ENCODE peak calls at places on chromosomes 7 and 10, in six cellular contexts. One of them, this sample, is unnamed.

GRCh38 chr10:3339531-3339950 is 167.0 kb upstream of the PITRM1 start:
- DNase-seq in H54: no peak
- DNase-seq in CD4-positive, alpha-beta T cell: no peak
- DNase-seq in stimulated activated CD8-positive, alpha-beta memory T cell treated with anti-CD3 and anti-CD28 coated beads, Interleukin-7, amount 100 ng/mL, for 1 hour: no peak
- DNase-seq in fibroblast of the conjunctiva: no peak
- DNase-seq in posterior cingulate gyrus: no peak
- DNase-seq in this sample: no peak

GRCh38 chr10:79387974-79388850 is 40.9 kb downstream of the PPIF start:
- DNase-seq in posterior cingulate gyrus: no peak
- DNase-seq in CD4-positive, alpha-beta T cell: peak
- DNase-seq in fibroblast of the conjunctiva: no peak
- DNase-seq in stimulated activated CD8-positive, alpha-beta memory T cell treated with anti-CD3 and anti-CD28 coated beads, Interleukin-7, amount 100 ng/mL, for 1 hour: no peak
- DNase-seq in H54: no peak
- DNase-seq in this sample: no peak

GRCh38 chr7:2321020-2321419 is 6.8 kb upstream of the SNX8 start:
- DNase-seq in CD4-positive, alpha-beta T cell: no peak
- DNase-seq in posterior cingulate gyrus: peak
- DNase-seq in fibroblast of the conjunctiva: no peak
- DNase-seq in H54: no peak
- DNase-seq in stimulated activated CD8-positive, alpha-beta memory T cell treated with anti-CD3 and anti-CD28 coated beads, Interleukin-7, amount 100 ng/mL, for 1 hour: no peak
- DNase-seq in this sample: no peak

GRCh38 chr7:106369349-106369748 is 84.6 kb upstream of the NAMPT start:
- DNase-seq in H54: no peak
- DNase-seq in fibroblast of the conjunctiva: peak
- DNase-seq in posterior cingulate gyrus: peak
- DNase-seq in stimulated activated CD8-positive, alpha-beta memory T cell treated with anti-CD3 and anti-CD28 coated beads, Interleukin-7, amount 100 ng/mL, for 1 hour: no peak
- DNase-seq in CD4-positive, alpha-beta T cell: no peak
- DNase-seq in this sample: peak

GRCh38 chr7:116985575-116985974 is 32.3 kb downstream of the ST7 start:
- DNase-seq in CD4-positive, alpha-beta T cell: no peak
- DNase-seq in H54: no peak
- DNase-seq in stimulated activated CD8-positive, alpha-beta memory T cell treated with anti-CD3 and anti-CD28 coated beads, Interleukin-7, amount 100 ng/mL, for 1 hour: no peak
- DNase-seq in posterior cingulate gyrus: no peak
- DNase-seq in fibroblast of the conjunctiva: no peak
- DNase-seq in this sample: no peak

GRCh38 chr7:137882261-137882668 is 35.5 kb upstream of the DGKI start:
- DNase-seq in CD4-positive, alpha-beta T cell: no peak
- DNase-seq in fibroblast of the conjunctiva: peak
- DNase-seq in stimulated activated CD8-positive, alpha-beta memory T cell treated with anti-CD3 and anti-CD28 coated beads, Interleukin-7, amount 100 ng/mL, for 1 hour: no peak
- DNase-seq in H54: peak
- DNase-seq in posterior cingulate gyrus: no peak
- DNase-seq in this sample: peak

GRCh38 chr7:44210107-44210506 is 9.3 kb downstream of the YKT6 start:
- DNase-seq in posterior cingulate gyrus: no peak
- DNase-seq in CD4-positive, alpha-beta T cell: no peak
- DNase-seq in fibroblast of the conjunctiva: no peak
- DNase-seq in H54: no peak
- DNase-seq in stimulated activated CD8-positive, alpha-beta memory T cell treated with anti-CD3 and anti-CD28 coated beads, Interleukin-7, amount 100 ng/mL, for 1 hour: no peak
- DNase-seq in this sample: no peak

GRCh38 chr10:93435621-93436385 is 46.3 kb downstream of the MYOF start:
- DNase-seq in fibroblast of the conjunctiva: peak
- DNase-seq in CD4-positive, alpha-beta T cell: no peak
- DNase-seq in posterior cingulate gyrus: no peak
- DNase-seq in stimulated activated CD8-positive, alpha-beta memory T cell treated with anti-CD3 and anti-CD28 coated beads, Interleukin-7, amount 100 ng/mL, for 1 hour: no peak
- DNase-seq in H54: no peak
- DNase-seq in this sample: peak

GRCh38 chr10:75211007-75211735 is 575 bp downstream of the VDAC2 start:
- DNase-seq in CD4-positive, alpha-beta T cell: no peak
- DNase-seq in H54: peak
- DNase-seq in posterior cingulate gyrus: no peak
- DNase-seq in fibroblast of the conjunctiva: no peak
- DNase-seq in stimulated activated CD8-positive, alpha-beta memory T cell treated with anti-CD3 and anti-CD28 coated beads, Interleukin-7, amount 100 ng/mL, for 1 hour: no peak
- DNase-seq in this sample: no peak

GRCh38 chr7:151724250-151724915 is 152.5 kb downstream of the PRKAG2 start:
- DNase-seq in fibroblast of the conjunctiva: no peak
- DNase-seq in stimulated activated CD8-positive, alpha-beta memory T cell treated with anti-CD3 and anti-CD28 coated beads, Interleukin-7, amount 100 ng/mL, for 1 hour: no peak
- DNase-seq in CD4-positive, alpha-beta T cell: no peak
- DNase-seq in H54: no peak
- DNase-seq in posterior cingulate gyrus: no peak
- DNase-seq in this sample: no peak

GRCh38 chr10:57959318-57960003 is 308.2 kb downstream of the IPMK start:
- DNase-seq in H54: no peak
- DNase-seq in fibroblast of the conjunctiva: no peak
- DNase-seq in CD4-positive, alpha-beta T cell: no peak
- DNase-seq in posterior cingulate gyrus: no peak
- DNase-seq in stimulated activated CD8-positive, alpha-beta memory T cell treated with anti-CD3 and anti-CD28 coated beads, Interleukin-7, amount 100 ng/mL, for 1 hour: no peak
- DNase-seq in this sample: no peak

GRCh38 chr10:109966961-109967738 is 40.6 kb upstream of the ADD3 start:
- DNase-seq in posterior cingulate gyrus: no peak
- DNase-seq in H54: no peak
- DNase-seq in CD4-positive, alpha-beta T cell: no peak
- DNase-seq in stimulated activated CD8-positive, alpha-beta memory T cell treated with anti-CD3 and anti-CD28 coated beads, Interleukin-7, amount 100 ng/mL, for 1 hour: no peak
- DNase-seq in fibroblast of the conjunctiva: no peak
- DNase-seq in this sample: no peak

GRCh38 chr7:36686499-36686898 is 37.8 kb downstream of the AOAH start:
- DNase-seq in posterior cingulate gyrus: peak
- DNase-seq in stimulated activated CD8-positive, alpha-beta memory T cell treated with anti-CD3 and anti-CD28 coated beads, Interleukin-7, amount 100 ng/mL, for 1 hour: peak
- DNase-seq in fibroblast of the conjunctiva: no peak
- DNase-seq in CD4-positive, alpha-beta T cell: no peak
- DNase-seq in H54: peak
- DNase-seq in this sample: no peak

GRCh38 chr10:100485841-100486495 is 23.2 kb downstream of the WNT8B start:
- DNase-seq in fibroblast of the conjunctiva: no peak
- DNase-seq in posterior cingulate gyrus: no peak
- DNase-seq in CD4-positive, alpha-beta T cell: no peak
- DNase-seq in stimulated activated CD8-positive, alpha-beta memory T cell treated with anti-CD3 and anti-CD28 coated beads, Interleukin-7, amount 100 ng/mL, for 1 hour: no peak
- DNase-seq in H54: no peak
- DNase-seq in this sample: no peak

GRCh38 chr10:25815236-25815635 is 118.8 kb upstream of the MYO3A start:
- DNase-seq in stimulated activated CD8-positive, alpha-beta memory T cell treated with anti-CD3 and anti-CD28 coated beads, Interleukin-7, amount 100 ng/mL, for 1 hour: no peak
- DNase-seq in CD4-positive, alpha-beta T cell: no peak
- DNase-seq in fibroblast of the conjunctiva: no peak
- DNase-seq in H54: no peak
- DNase-seq in posterior cingulate gyrus: no peak
- DNase-seq in this sample: peak

GRCh38 chr10:987635-987905 is 664 bp upstream of the GTPBP4 start:
- DNase-seq in stimulated activated CD8-positive, alpha-beta memory T cell treated with anti-CD3 and anti-CD28 coated beads, Interleukin-7, amount 100 ng/mL, for 1 hour: no peak
- DNase-seq in fibroblast of the conjunctiva: no peak
- DNase-seq in H54: no peak
- DNase-seq in CD4-positive, alpha-beta T cell: no peak
- DNase-seq in posterior cingulate gyrus: peak
- DNase-seq in this sample: no peak

GRCh38 chr10:13632879-13633437 is 46.2 kb downstream of the PRPF18 start:
- DNase-seq in stimulated activated CD8-positive, alpha-beta memory T cell treated with anti-CD3 and anti-CD28 coated beads, Interleukin-7, amount 100 ng/mL, for 1 hour: no peak
- DNase-seq in CD4-positive, alpha-beta T cell: no peak
- DNase-seq in fibroblast of the conjunctiva: no peak
- DNase-seq in posterior cingulate gyrus: no peak
- DNase-seq in H54: no peak
- DNase-seq in this sample: no peak

GRCh38 chr7:78195281-78195680 is 396.7 kb downstream of the PHTF2 start:
- DNase-seq in fibroblast of the conjunctiva: no peak
- DNase-seq in posterior cingulate gyrus: no peak
- DNase-seq in stimulated activated CD8-positive, alpha-beta memory T cell treated with anti-CD3 and anti-CD28 coated beads, Interleukin-7, amount 100 ng/mL, for 1 hour: no peak
- DNase-seq in H54: no peak
- DNase-seq in CD4-positive, alpha-beta T cell: no peak
- DNase-seq in this sample: no peak

GRCh38 chr7:25877802-25878789 is 273.9 kb upstream of the NFE2L3 start:
- DNase-seq in H54: no peak
- DNase-seq in fibroblast of the conjunctiva: no peak
- DNase-seq in CD4-positive, alpha-beta T cell: no peak
- DNase-seq in posterior cingulate gyrus: no peak
- DNase-seq in stimulated activated CD8-positive, alpha-beta memory T cell treated with anti-CD3 and anti-CD28 coated beads, Interleukin-7, amount 100 ng/mL, for 1 hour: no peak
- DNase-seq in this sample: no peak

GRCh38 chr10:5165738-5166137 is 19.2 kb downstream of the AKR1C8 start:
- DNase-seq in CD4-positive, alpha-beta T cell: no peak
- DNase-seq in fibroblast of the conjunctiva: no peak
- DNase-seq in posterior cingulate gyrus: no peak
- DNase-seq in stimulated activated CD8-positive, alpha-beta memory T cell treated with anti-CD3 and anti-CD28 coated beads, Interleukin-7, amount 100 ng/mL, for 1 hour: no peak
- DNase-seq in H54: no peak
- DNase-seq in this sample: no peak

GRCh38 chr10:21317902-21318301 is 207.6 kb downstream of the SKIDA1 start:
- DNase-seq in H54: no peak
- DNase-seq in posterior cingulate gyrus: no peak
- DNase-seq in stimulated activated CD8-positive, alpha-beta memory T cell treated with anti-CD3 and anti-CD28 coated beads, Interleukin-7, amount 100 ng/mL, for 1 hour: no peak
- DNase-seq in fibroblast of the conjunctiva: no peak
- DNase-seq in CD4-positive, alpha-beta T cell: no peak
- DNase-seq in this sample: no peak

GRCh38 chr7:159104188-159105030 is 40.3 kb downstream of the VIPR2 start:
- DNase-seq in posterior cingulate gyrus: no peak
- DNase-seq in CD4-positive, alpha-beta T cell: peak
- DNase-seq in fibroblast of the conjunctiva: no peak
- DNase-seq in H54: no peak
- DNase-seq in stimulated activated CD8-positive, alpha-beta memory T cell treated with anti-CD3 and anti-CD28 coated beads, Interleukin-7, amount 100 ng/mL, for 1 hour: no peak
- DNase-seq in this sample: no peak

GRCh38 chr10:89001428-89002072 is 11.0 kb downstream of the FAS start:
- DNase-seq in stimulated activated CD8-positive, alpha-beta memory T cell treated with anti-CD3 and anti-CD28 coated beads, Interleukin-7, amount 100 ng/mL, for 1 hour: no peak
- DNase-seq in H54: no peak
- DNase-seq in fibroblast of the conjunctiva: peak
- DNase-seq in posterior cingulate gyrus: no peak
- DNase-seq in CD4-positive, alpha-beta T cell: no peak
- DNase-seq in this sample: no peak

GRCh38 chr7:94969434-94970084 is 62.2 kb downstream of the PPP1R9A start:
- DNase-seq in CD4-positive, alpha-beta T cell: no peak
- DNase-seq in fibroblast of the conjunctiva: no peak
- DNase-seq in H54: no peak
- DNase-seq in stimulated activated CD8-positive, alpha-beta memory T cell treated with anti-CD3 and anti-CD28 coated beads, Interleukin-7, amount 100 ng/mL, for 1 hour: no peak
- DNase-seq in posterior cingulate gyrus: no peak
- DNase-seq in this sample: no peak

GRCh38 chr7:133481676-133482075 is 228.8 kb downstream of the EXOC4 start:
- DNase-seq in stimulated activated CD8-positive, alpha-beta memory T cell treated with anti-CD3 and anti-CD28 coated beads, Interleukin-7, amount 100 ng/mL, for 1 hour: no peak
- DNase-seq in H54: peak
- DNase-seq in fibroblast of the conjunctiva: peak
- DNase-seq in CD4-positive, alpha-beta T cell: no peak
- DNase-seq in posterior cingulate gyrus: no peak
- DNase-seq in this sample: peak

This sample was measured in astrocyte of the cerebellum.